ENCODE peak calls at places on chromosomes 16 and 17, in ten cellular contexts. N is stomach, G is SK-N-SH, D is GM12891, Q is suprapubic skin, T is HepG2, X is Panc1, M is HCT116, Z is endothelial cell of umbilical vein, C is GM23338. V is an unnamed sample.

GRCh38 chr17:41486316-41486715 is 3.4 kb downstream of the KRT36 start:
- DNase-seq in G (no peak), D (no peak), C (no peak), X (no peak), M (no peak), T (no peak), Q (no peak), N (no peak), Z (no peak), V (no peak)

GRCh38 chr17:42132941-42133340 is 10.3 kb downstream of the HSPB9 start:
- DNase-seq in C (no peak), D (no peak), M (no peak), T (no peak), Z (peak; percentile 48), N (peak; percentile 81), G (no peak), X (no peak), Q (no peak), V (no peak)

GRCh38 chr16:89826531-89827382 is 1.5 kb upstream of the SPIRE2 start:
- DNase-seq in D (no peak), Z (no peak), N (peak; percentile 52), Q (no peak), T (no peak), C (no peak), G (no peak), X (no peak), M (no peak), V (no peak)

GRCh38 chr17:56653877-56654276 is 60.4 kb downstream of the NOG start:
- DNase-seq in M (peak; percentile 63), N (no peak), T (peak; percentile 38), Z (peak; percentile 33), X (peak; percentile 39), Q (no peak), G (peak; percentile 32), C (peak; percentile 93), D (no peak), V (no peak)

GRCh38 chr16:12488371-12488770 is 315.3 kb downstream of the CPPED1 start:
- DNase-seq in M (no peak), N (no peak), D (no peak), Z (no peak), G (no peak), C (no peak), Q (no peak), X (no peak), T (no peak), V (no peak)

GRCh38 chr17:47276868-47277267 is 23.2 kb downstream of the ITGB3 start:
- DNase-seq in T (peak; percentile 56), G (no peak), N (peak; percentile 64), C (peak; percentile 70), X (no peak), Z (peak; percentile 63), D (no peak), M (no peak), Q (peak; percentile 86), V (no peak)

GRCh38 chr16:7342598-7342997 is 10.0 kb downstream of the RBFOX1 start:
- DNase-seq in Z (no peak), Q (no peak), G (no peak), X (no peak), C (no peak), T (no peak), N (no peak), M (no peak), D (no peak), V (no peak)

GRCh38 chr17:44074231-44074910 is 3.8 kb downstream of the G6PC3 start:
- DNase-seq in Z (no peak), C (no peak), G (no peak), Q (no peak), D (no peak), T (no peak), X (no peak), N (no peak), M (no peak), V (no peak)

GRCh38 chr17:17514361-17514992 is 18.3 kb upstream of the RASD1 start:
- DNase-seq in N (no peak), M (no peak), T (no peak), G (peak; percentile 59), X (no peak), C (peak; percentile 55), Q (no peak), D (no peak), Z (no peak), V (no peak)

GRCh38 chr16:49158029-49158642 is 123.5 kb downstream of the CBLN1 start:
- DNase-seq in X (no peak), N (no peak), G (no peak), C (peak; percentile 87), D (peak; percentile 11), Q (no peak), T (peak; percentile 32), Z (no peak), M (peak; percentile 7), V (no peak)

GRCh38 chr16:89827383-89828198 is 684 bp upstream of the SPIRE2 start:
- DNase-seq in T (peak; percentile 79), N (peak; percentile 61), M (peak; percentile 54), Z (peak; percentile 18), G (peak; percentile 79), D (no peak), C (peak; percentile 77), X (no peak), Q (no peak), V (no peak)

GRCh38 chr16:81885976-81886586 is 107.0 kb downstream of the PLCG2 start:
- DNase-seq in M (peak; percentile 40), X (no peak), D (peak; percentile 39), N (no peak), G (peak; percentile 65), C (peak; percentile 87), Z (peak; percentile 40), Q (no peak), T (peak; percentile 31), V (peak; percentile 43)

GRCh38 chr17:7992516-7992915 is 9.9 kb upstream of the GUCY2D start:
- DNase-seq in Q (no peak), X (no peak), T (no peak), N (no peak), Z (no peak), D (no peak), C (peak; percentile 12), G (no peak), M (no peak), V (no peak)

GRCh38 chr16:58418601-58419000 is 26.3 kb downstream of the GINS3 start:
- DNase-seq in T (no peak), Z (peak; percentile 57), G (no peak), M (no peak), X (no peak), N (no peak), C (no peak), D (no peak), Q (no peak), V (no peak)

DNA sequence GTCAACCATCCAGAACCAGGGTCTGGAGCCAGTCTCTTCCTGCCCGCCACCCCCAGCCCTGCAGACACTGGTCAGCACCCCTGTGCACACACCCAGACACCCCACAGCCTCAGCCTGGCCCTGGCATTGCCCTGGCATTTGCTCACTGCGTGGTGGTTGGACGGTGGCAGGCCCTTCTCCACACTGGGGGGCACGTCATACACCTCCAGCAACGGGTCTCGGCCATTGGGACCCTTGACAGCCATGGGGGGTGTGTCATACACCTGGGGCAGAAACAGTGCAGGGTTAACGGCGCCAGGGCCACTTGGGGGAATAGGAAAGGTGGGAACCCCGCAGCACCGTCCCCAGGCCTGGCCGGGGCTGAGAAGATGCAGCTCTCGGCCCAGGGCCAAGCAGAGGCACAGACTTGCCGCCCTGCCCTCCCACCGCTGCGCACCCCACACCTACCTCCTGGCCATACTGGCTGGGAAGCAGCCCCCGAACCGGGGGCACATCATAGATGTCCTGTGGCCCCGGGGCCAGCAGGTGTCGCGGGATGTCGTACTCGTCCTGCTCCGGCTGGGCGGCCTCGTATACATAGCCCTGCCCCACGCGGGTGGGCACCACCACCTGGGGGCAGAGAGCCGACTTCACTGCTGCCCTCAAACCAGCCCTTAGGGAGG is 14.6 kb downstream of the BCAR1 start:
- DNase-seq in Q (no peak), Z (no peak), M (no peak), X (no peak), T (no peak), N (no peak), D (no peak), G (no peak), C (no peak), V (no peak)
- TF ChIP-seq POLR2AphosphoS5 in Q (no peak), Z (no peak), M (no peak), X (no peak), T (no peak), N (no peak), D (no peak), G (no peak), C (no peak), V (no peak)

GRCh38 chr16:1769402-1770300 is 1.7 kb downstream of the NME3 start:
- DNase-seq in M (no peak), T (no peak), Z (no peak), C (no peak), N (no peak), G (no peak), Q (no peak), X (no peak), D (no peak), V (no peak)
- TF ChIP-seq POLR2AphosphoS5 in M (peak; percentile 46), T (no peak), Z (no peak), C (peak; percentile 22), N (no peak), G (no peak), Q (no peak), X (peak; percentile 36), D (no peak), V (no peak)

GRCh38 chr17:1919206-1919605 is 89.4 kb downstream of the RPA1 start:
- DNase-seq in G (peak; percentile 4), T (no peak), Z (no peak), N (no peak), X (no peak), D (no peak), M (no peak), C (no peak), Q (no peak), V (no peak)

GRCh38 chr17:1918346-1919021 is 88.7 kb downstream of the RPA1 start:
- DNase-seq in C (no peak), Q (no peak), D (no peak), X (no peak), N (no peak), T (no peak), G (no peak), Z (no peak), M (no peak), V (no peak)

GRCh38 chr17:1916339-1916738 is 86.5 kb downstream of the RPA1 start:
- DNase-seq in Z (no peak), N (no peak), T (no peak), Q (no peak), G (no peak), C (no peak), X (no peak), D (no peak), M (no peak), V (no peak)

GRCh38 chr17:1916963-1917715 is 87.3 kb downstream of the RPA1 start:
- DNase-seq in Z (no peak), Q (no peak), T (peak; percentile 18), M (no peak), D (no peak), G (no peak), N (no peak), X (no peak), C (no peak), V (no peak)

GRCh38 chr17:1920948-1921351 is 91.1 kb downstream of the RPA1 start:
- DNase-seq in Z (no peak), Q (no peak), X (no peak), T (no peak), C (no peak), N (no peak), D (no peak), G (no peak), M (no peak), V (no peak)
- TF ChIP-seq POLR2AphosphoS5 in Z (no peak), Q (no peak), X (no peak), T (no peak), C (no peak), N (no peak), D (no peak), G (no peak), M (no peak), V (no peak)

GRCh38 chr17:59783221-59784016 is 76.0 kb downstream of the VMP1 start:
- DNase-seq in Q (no peak), X (no peak), M (peak; percentile 80), Z (peak; percentile 91), G (peak; percentile 73), C (no peak), T (no peak), D (no peak), N (no peak), V (no peak)
- TF ChIP-seq POLR2AphosphoS5 in Q (no peak), X (peak; percentile 59), M (peak; percentile 57), Z (peak; percentile 17), G (peak; percentile 58), C (no peak), T (no peak), D (no peak), N (no peak), V (no peak)

V was measured in GM12892.